ENCODE peak calls at places on chromosomes 3 and 15, in four cellular contexts. M, U, A and B are unnamed samples.

GRCh38 chr3:123202451-123202850 is 708 bp downstream of the SEC22A start:
- DNase-seq in M (no peak), U (peak), A (peak), B (no peak)

GRCh38 chr15:52414936-52415335 is 113.7 kb downstream of the MYO5A start:
- DNase-seq in M (no peak), U (no peak), A (no peak), B (no peak)

GRCh38 chr15:77974098-77974414 is 103.5 kb downstream of the TBC1D2B start:
- DNase-seq in M (peak), U (no peak), A (no peak), B (no peak)

GRCh38 chr3:126557761-126558160 is 971 bp downstream of the C3orf22 start:
- DNase-seq in M (no peak), U (no peak), A (no peak), B (no peak)

GRCh38 chr15:39925112-39925830 is 5.2 kb upstream of the GPR176 start:
- DNase-seq in M (peak), U (no peak), A (no peak), B (no peak)

GRCh38 chr3:180382781-180383180 is 219.2 kb upstream of the TTC14 start:
- DNase-seq in M (no peak), U (no peak), A (no peak), B (no peak)

GRCh38 chr15:29268706-29269484 is 727 bp downstream of the NSMCE3 start:
- DNase-seq in M (peak), U (peak), A (peak), B (no peak)

GRCh38 chr3:158696618-158697017 is 24.2 kb upstream of the LXN start:
- DNase-seq in M (peak), U (no peak), A (no peak), B (no peak)

GRCh38 chr3:133750201-133750748 is 4.1 kb downstream of the TF start:
- DNase-seq in M (no peak), U (no peak), A (no peak), B (no peak)

GRCh38 chr3:139466369-139466768 is 9.9 kb downstream of the RBP2 start:
- DNase-seq in M (no peak), U (no peak), A (no peak), B (no peak)

GRCh38 chr3:173711619-173712018 is 314.1 kb downstream of the NLGN1 start:
- DNase-seq in M (peak), U (no peak), A (no peak), B (no peak)

GRCh38 chr15:61584410-61584809 is 355.3 kb upstream of the RORA start:
- DNase-seq in M (peak), U (no peak), A (no peak), B (no peak)

GRCh38 chr15:38430106-38430760 is 23.7 kb upstream of the FAM98B start:
- DNase-seq in M (no peak), U (no peak), A (no peak), B (no peak)

GRCh38 chr3:69426905-69427304 is 41.0 kb upstream of the FRMD4B start:
- DNase-seq in M (no peak), U (no peak), A (no peak), B (no peak)

GRCh38 chr15:51162865-51163762 is 68.4 kb upstream of the TNFAIP8L3 start:
- DNase-seq in M (peak), U (peak), A (peak), B (peak)

GRCh38 chr15:35757790-35758189 is 211.8 kb upstream of the DPH6 start:
- DNase-seq in M (no peak), U (no peak), A (no peak), B (no peak)

GRCh38 chr15:25674948-25675347 is 188.2 kb downstream of the ATP10A start:
- DNase-seq in M (no peak), U (no peak), A (no peak), B (no peak)

GRCh38 chr3:41477399-41478014 is 278.2 kb downstream of the CTNNB1 start:
- DNase-seq in M (no peak), U (no peak), A (no peak), B (no peak)

GRCh38 chr3:133276594-133276993 is 123.3 kb upstream of the BFSP2 start:
- DNase-seq in M (no peak), U (no peak), A (no peak), B (no peak)

GRCh38 chr3:122635789-122636188 is 44.9 kb upstream of the PARP14 start:
- DNase-seq in M (peak), U (no peak), A (no peak), B (no peak)

GRCh38 chr3:10255835-10256234 is 7.6 kb downstream of the TATDN2 start:
- DNase-seq in M (no peak), U (no peak), A (no peak), B (no peak)

DNA sequence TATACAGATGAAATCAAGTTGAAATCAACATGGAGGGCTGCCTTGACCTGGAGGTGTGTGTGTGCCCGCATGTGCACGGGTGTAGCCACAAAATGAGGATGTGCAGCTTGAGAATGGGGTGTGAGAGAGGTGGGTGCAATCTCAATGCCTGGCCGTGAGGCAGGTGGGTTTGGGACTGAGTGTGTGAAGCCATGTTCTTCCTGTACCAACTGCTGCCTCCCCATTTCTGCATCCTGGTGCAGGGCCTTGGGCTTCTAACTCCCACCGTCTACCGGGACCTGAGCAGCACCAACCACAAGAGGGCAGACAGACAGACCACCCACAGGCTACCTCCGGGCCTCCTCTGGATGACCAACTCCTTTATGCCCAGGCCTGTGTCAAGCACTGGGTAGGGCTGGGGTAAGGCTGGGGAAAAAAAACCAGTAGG is 161.9 kb upstream of the TLE3 start:
- DNase-seq in M (no peak), U (peak), A (no peak), B (peak)
- TF ChIP-seq CTCF in M (peak), U (no peak), A (no peak), B (peak)

GRCh38 chr15:93980149-93980911 is 251.0 kb upstream of the MCTP2 start:
- DNase-seq in M (no peak), U (no peak), A (no peak), B (no peak)

GRCh38 chr15:93973287-93973686 is 258.1 kb upstream of the MCTP2 start:
- DNase-seq in M (no peak), U (no peak), A (no peak), B (no peak)

DNA sequence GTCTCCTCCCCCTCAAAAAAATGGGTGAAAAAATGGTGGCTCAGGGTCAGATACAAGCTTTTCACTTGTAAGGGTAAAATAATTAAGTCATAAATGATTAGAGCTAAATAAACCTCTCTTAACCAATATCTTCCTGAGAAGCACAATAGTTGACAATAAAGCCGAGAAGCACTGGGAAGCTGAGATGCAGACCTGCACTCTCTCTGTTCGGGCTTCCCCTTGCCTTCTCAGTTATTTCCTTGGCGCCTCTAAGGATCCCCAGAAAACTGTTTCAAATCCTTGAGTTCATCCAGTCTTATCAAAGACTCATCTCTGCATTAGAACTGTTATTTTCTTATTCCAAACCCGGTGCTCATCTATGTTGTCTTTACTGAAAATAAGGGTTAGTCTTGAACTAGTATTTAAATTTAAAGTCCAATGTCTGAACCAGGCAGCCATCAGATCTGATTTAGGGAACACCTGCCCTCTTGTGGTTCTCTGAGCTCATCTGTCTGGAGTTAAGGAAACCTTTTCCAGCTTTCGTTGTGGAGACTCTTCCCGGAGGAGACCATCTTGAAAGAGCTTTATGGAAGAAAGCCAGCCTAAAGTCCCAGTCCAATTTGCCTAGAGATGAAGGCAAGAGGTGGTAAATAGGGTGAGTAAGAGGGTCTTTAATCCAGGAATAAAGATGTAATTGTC is 256.4 kb upstream of the MCTP2 start:
- DNase-seq in M (peak), U (peak), A (no peak), B (no peak)
- TF ChIP-seq CTCF in M (peak), U (peak), A (no peak), B (peak)

DNA sequence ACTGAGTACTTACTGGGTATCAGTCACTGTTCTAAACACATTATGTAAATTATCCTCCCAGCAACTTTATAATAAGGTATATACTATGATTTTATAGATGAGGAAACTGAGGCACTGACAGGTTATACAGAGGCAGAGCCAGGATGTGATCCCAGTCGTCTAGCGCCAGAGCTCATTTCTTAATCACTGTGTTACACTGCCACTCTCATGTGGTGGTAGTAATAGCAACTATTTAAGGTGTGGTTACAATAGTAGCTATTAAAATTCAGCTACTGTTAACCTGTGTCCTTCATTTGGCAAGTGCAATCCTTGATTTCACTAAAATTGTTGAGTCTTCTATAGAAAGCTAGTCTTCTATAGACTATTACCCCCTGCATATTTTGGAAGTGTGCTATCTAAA is 43.1 kb upstream of the TRPC1 start:
- DNase-seq in M (no peak), U (no peak), A (no peak), B (no peak)
- TF ChIP-seq CTCF in M (no peak), U (no peak), A (no peak), B (no peak)

DNA sequence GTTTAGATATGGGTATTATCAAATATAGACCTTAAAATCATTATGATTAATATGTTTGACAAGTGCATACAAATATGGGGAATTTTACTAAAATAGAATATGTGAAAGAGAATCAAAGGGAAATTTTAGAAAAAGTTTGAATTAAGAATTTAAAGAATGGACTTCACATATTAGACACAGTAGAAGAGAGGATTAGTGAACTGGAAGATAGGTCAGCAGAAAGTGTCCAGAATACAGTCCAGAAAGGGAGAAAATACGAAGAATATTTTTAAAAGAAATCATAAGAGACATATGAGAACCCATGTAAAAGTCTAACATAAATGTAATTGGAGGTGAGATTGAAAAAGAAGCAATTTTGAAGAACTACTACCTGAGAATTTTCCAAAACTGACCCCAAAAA is 139.9 kb downstream of the DTWD1 start:
- DNase-seq in M (no peak), U (no peak), A (no peak), B (no peak)
- TF ChIP-seq CTCF in M (no peak), U (no peak), A (no peak), B (no peak)

GRCh38 chr3:53051929-53052328 is 6.1 kb upstream of the SFMBT1 start:
- DNase-seq in M (no peak), U (no peak), A (no peak), B (no peak)

DNA sequence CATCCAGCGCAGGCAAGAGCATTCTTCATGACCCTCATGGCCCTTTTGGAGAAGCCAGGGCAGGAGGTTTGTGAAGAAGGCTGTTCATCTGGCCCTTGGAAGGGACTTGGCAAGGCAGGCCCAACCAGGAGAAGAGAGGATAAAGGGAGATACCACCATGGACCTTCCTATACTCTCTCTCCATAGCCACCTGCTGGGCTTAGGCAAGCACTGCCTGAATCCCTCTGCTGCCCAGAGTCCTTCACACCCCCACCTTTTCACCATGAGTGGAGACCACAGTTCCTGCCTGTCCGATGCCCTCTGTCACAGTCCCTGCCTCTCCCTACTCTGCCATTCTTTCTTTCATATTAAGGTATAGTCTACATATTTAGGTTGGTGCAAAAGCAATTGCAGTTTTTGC is 10.6 kb upstream of the SFMBT1 start:
- DNase-seq in M (no peak), U (no peak), A (peak), B (no peak)
- TF ChIP-seq CTCF in M (peak), U (no peak), A (peak), B (no peak)